ENCODE peak calls at places on chromosomes 2 and 18, in eight cellular contexts. C, G, S, V, P, O, H and I are unnamed samples.

GRCh38 chr2:37635359-37636208 is 35.9 kb downstream of the CDC42EP3 start:
- ATAC-seq in V (peak; percentile 92), C (peak; percentile 87), G (peak; percentile 84), S (peak; percentile 85), P (peak; percentile 82), O (no peak), H (peak; percentile 73), I (peak; percentile 89)

GRCh38 chr18:515838-516237 is 15.3 kb upstream of the COLEC12 start:
- ATAC-seq in O (no peak), C (no peak), P (no peak), H (no peak), S (no peak), G (no peak), V (no peak), I (no peak)

GRCh38 chr18:43482136-43482535 is 204.8 kb upstream of the SYT4 start:
- ATAC-seq in P (no peak), V (no peak), H (no peak), S (no peak), O (no peak), G (no peak), C (no peak), I (no peak)

GRCh38 chr2:36871068-36871707 is 95.1 kb downstream of the STRN start:
- ATAC-seq in P (no peak), G (no peak), S (peak; percentile 32), H (no peak), C (peak; percentile 9), V (no peak), O (no peak), I (peak; percentile 78)

GRCh38 chr2:8215982-8216381 is 465.9 kb upstream of the ID2 start:
- ATAC-seq in P (no peak), C (no peak), G (no peak), H (no peak), O (no peak), S (no peak), V (no peak), I (no peak)

GRCh38 chr2:137947714-137948336 is 16.4 kb upstream of the HNMT start:
- ATAC-seq in S (no peak), P (no peak), V (no peak), H (peak; percentile 93), G (peak; percentile 68), C (no peak), O (peak; percentile 88), I (no peak)

GRCh38 chr2:47264183-47264582 is 109.1 kb upstream of the STPG4 start:
- ATAC-seq in S (no peak), G (no peak), O (peak; percentile 83), P (no peak), C (no peak), H (no peak), V (no peak), I (no peak)

GRCh38 chr2:95330939-95331338 is 33.8 kb downstream of the KCNIP3 start:
- ATAC-seq in H (no peak), V (no peak), O (no peak), S (no peak), G (no peak), C (no peak), P (no peak), I (no peak)

GRCh38 chr2:190169221-190170072 is 106.9 kb upstream of the MSTN start:
- ATAC-seq in G (no peak), O (no peak), H (no peak), P (no peak), V (no peak), S (no peak), C (no peak), I (no peak)

GRCh38 chr2:103875111-103875510 is 978.8 kb upstream of the POU3F3 start:
- ATAC-seq in C (no peak), S (no peak), V (no peak), O (no peak), P (no peak), H (no peak), G (no peak), I (no peak)

GRCh38 chr2:37790462-37790861 is 119.0 kb upstream of the CDC42EP3 start:
- ATAC-seq in V (no peak), C (no peak), H (no peak), P (no peak), O (no peak), G (peak; percentile 23), S (no peak), I (no peak)

GRCh38 chr2:109058215-109058614 is 69.2 kb upstream of the EDAR start:
- ATAC-seq in S (no peak), H (peak; percentile 70), V (no peak), C (no peak), G (no peak), P (no peak), O (no peak), I (no peak)

GRCh38 chr18:50193796-50194622 is 938 bp downstream of the MYO5B start:
- ATAC-seq in G (peak; percentile 6), O (peak; percentile 28), S (peak; percentile 3), C (no peak), H (peak; percentile 18), P (no peak), V (peak; percentile 19), I (no peak)

GRCh38 chr2:3126171-3126685 is 251.4 kb downstream of the EIPR1 start:
- ATAC-seq in G (no peak), H (no peak), O (no peak), P (no peak), C (no peak), V (no peak), S (no peak), I (no peak)

GRCh38 chr2:237603718-237604362 is 13.3 kb upstream of the RAB17 start:
- ATAC-seq in V (peak; percentile 94), S (peak; percentile 90), O (no peak), C (peak; percentile 97), P (peak; percentile 97), H (peak; percentile 63), G (peak; percentile 66), I (peak; percentile 97)

GRCh38 chr2:105103481-105103880 is 65.6 kb downstream of the MRPS9 start:
- ATAC-seq in C (no peak), S (no peak), P (no peak), O (no peak), V (no peak), G (no peak), H (no peak), I (no peak)

GRCh38 chr2:81839780-81840179 is 1535.2 kb upstream of the LRRTM1 start:
- ATAC-seq in S (no peak), G (peak; percentile 37), H (no peak), C (no peak), O (no peak), V (no peak), P (no peak), I (no peak)

GRCh38 chr2:162053066-162053807 is 20.8 kb downstream of the DPP4 start:
- ATAC-seq in S (no peak), H (no peak), C (no peak), O (no peak), P (no peak), V (no peak), G (no peak), I (no peak)

GRCh38 chr2:71672640-71673401 is 219.5 kb downstream of the DYSF start:
- ATAC-seq in S (no peak), P (no peak), C (no peak), G (no peak), V (peak; percentile 26), H (no peak), O (no peak), I (no peak)

GRCh38 chr2:209579236-209579749 is 155.4 kb downstream of the MAP2 start:
- ATAC-seq in S (no peak), G (no peak), O (no peak), P (no peak), V (no peak), C (peak; percentile 20), H (no peak), I (no peak)

GRCh38 chr2:8608411-8608954 is 73.4 kb upstream of the ID2 start:
- ATAC-seq in P (peak; percentile 67), H (no peak), O (no peak), S (peak; percentile 92), G (no peak), C (peak; percentile 89), V (peak; percentile 96), I (peak; percentile 88)